ENCODE peak calls at places on chromosomes 7 and 10, in six cellular contexts. One of them, this sample, is unnamed.
A peak's percentile ranks its signal among the peaks of the same experiment; 100 is the strongest.

GRCh38 chr10:29157321-29157720 is 131.5 kb upstream of the LYZL1 start:
- DNase-seq in HCT116: no peak
- DNase-seq in CD8-positive, alpha-beta T cell: no peak
- DNase-seq in fibroblast of the aortic adventitia: no peak
- DNase-seq in fibroblast of mammary gland: no peak
- DNase-seq in GM06990: no peak
- DNase-seq in this sample: no peak

GRCh38 chr7:28662236-28662635 is 249.9 kb downstream of the CREB5 start:
- DNase-seq in GM06990: peak; percentile 26
- DNase-seq in fibroblast of mammary gland: no peak
- DNase-seq in HCT116: no peak
- DNase-seq in fibroblast of the aortic adventitia: no peak
- DNase-seq in CD8-positive, alpha-beta T cell: peak; percentile 35
- DNase-seq in this sample: no peak

GRCh38 chr7:71323726-71324125 is 191.8 kb downstream of the GALNT17 start:
- DNase-seq in GM06990: no peak
- DNase-seq in fibroblast of mammary gland: no peak
- DNase-seq in fibroblast of the aortic adventitia: no peak
- DNase-seq in CD8-positive, alpha-beta T cell: no peak
- DNase-seq in HCT116: no peak
- DNase-seq in this sample: no peak

GRCh38 chr10:60414877-60415585 is 25.4 kb upstream of the ANK3 start:
- DNase-seq in fibroblast of the aortic adventitia: peak; percentile 87
- DNase-seq in GM06990: no peak
- DNase-seq in CD8-positive, alpha-beta T cell: no peak
- DNase-seq in HCT116: no peak
- DNase-seq in fibroblast of mammary gland: peak; percentile 86
- DNase-seq in this sample: peak; percentile 94

GRCh38 chr10:50981385-50981784 is 92.9 kb upstream of the PRKG1 start:
- DNase-seq in CD8-positive, alpha-beta T cell: no peak
- DNase-seq in fibroblast of the aortic adventitia: no peak
- DNase-seq in fibroblast of mammary gland: no peak
- DNase-seq in HCT116: no peak
- DNase-seq in GM06990: no peak
- DNase-seq in this sample: no peak

GRCh38 chr10:55330485-55330884 is 529.5 kb upstream of the PCDH15 start:
- DNase-seq in fibroblast of mammary gland: no peak
- DNase-seq in HCT116: no peak
- DNase-seq in CD8-positive, alpha-beta T cell: no peak
- DNase-seq in GM06990: no peak
- DNase-seq in fibroblast of the aortic adventitia: no peak
- DNase-seq in this sample: no peak

GRCh38 chr7:2808891-2809660 is 35.0 kb downstream of the GNA12 start:
- DNase-seq in CD8-positive, alpha-beta T cell: no peak
- DNase-seq in fibroblast of mammary gland: no peak
- DNase-seq in fibroblast of the aortic adventitia: no peak
- DNase-seq in GM06990: no peak
- DNase-seq in HCT116: no peak
- DNase-seq in this sample: no peak

GRCh38 chr10:88271736-88272135 is 311.4 kb downstream of the RNLS start:
- DNase-seq in CD8-positive, alpha-beta T cell: no peak
- DNase-seq in fibroblast of mammary gland: peak; percentile 65
- DNase-seq in fibroblast of the aortic adventitia: peak; percentile 34
- DNase-seq in GM06990: peak; percentile 39
- DNase-seq in HCT116: no peak
- DNase-seq in this sample: no peak

GRCh38 chr7:2734761-2735571 is 47.0 kb downstream of the AMZ1 start:
- DNase-seq in fibroblast of the aortic adventitia: no peak
- DNase-seq in fibroblast of mammary gland: no peak
- DNase-seq in HCT116: no peak
- DNase-seq in GM06990: no peak
- DNase-seq in CD8-positive, alpha-beta T cell: no peak
- DNase-seq in this sample: no peak

GRCh38 chr7:36747969-36748574 is 23.8 kb upstream of the AOAH start:
- DNase-seq in GM06990: no peak
- DNase-seq in CD8-positive, alpha-beta T cell: no peak
- DNase-seq in fibroblast of the aortic adventitia: no peak
- DNase-seq in HCT116: no peak
- DNase-seq in fibroblast of mammary gland: no peak
- DNase-seq in this sample: no peak

GRCh38 chr10:13375791-13376190 is 27.7 kb upstream of the SEPHS1 start:
- DNase-seq in fibroblast of mammary gland: no peak
- DNase-seq in GM06990: no peak
- DNase-seq in fibroblast of the aortic adventitia: no peak
- DNase-seq in HCT116: no peak
- DNase-seq in CD8-positive, alpha-beta T cell: no peak
- DNase-seq in this sample: no peak

GRCh38 chr7:104650991-104651680 is 322.7 kb downstream of the LHFPL3 start:
- DNase-seq in HCT116: no peak
- DNase-seq in fibroblast of mammary gland: no peak
- DNase-seq in CD8-positive, alpha-beta T cell: no peak
- DNase-seq in fibroblast of the aortic adventitia: no peak
- DNase-seq in GM06990: no peak
- DNase-seq in this sample: no peak

GRCh38 chr7:29604702-29605101 is 41.1 kb downstream of the PRR15 start:
- DNase-seq in HCT116: no peak
- DNase-seq in fibroblast of the aortic adventitia: no peak
- DNase-seq in GM06990: no peak
- DNase-seq in fibroblast of mammary gland: no peak
- DNase-seq in CD8-positive, alpha-beta T cell: no peak
- DNase-seq in this sample: no peak

GRCh38 chr10:62244785-62245595 is 23.7 kb downstream of the RTKN2 start:
- DNase-seq in CD8-positive, alpha-beta T cell: peak; percentile 42
- DNase-seq in fibroblast of the aortic adventitia: peak; percentile 89
- DNase-seq in GM06990: peak; percentile 46
- DNase-seq in HCT116: peak; percentile 53
- DNase-seq in fibroblast of mammary gland: peak; percentile 84
- DNase-seq in this sample: peak; percentile 63

GRCh38 chr10:122465401-122465800 is 4.0 kb downstream of the HTRA1 start:
- DNase-seq in HCT116: no peak
- DNase-seq in fibroblast of the aortic adventitia: no peak
- DNase-seq in GM06990: no peak
- DNase-seq in CD8-positive, alpha-beta T cell: no peak
- DNase-seq in fibroblast of mammary gland: no peak
- DNase-seq in this sample: no peak

GRCh38 chr10:110686941-110687340 is 42.8 kb downstream of the RBM20 start:
- DNase-seq in CD8-positive, alpha-beta T cell: no peak
- DNase-seq in fibroblast of the aortic adventitia: no peak
- DNase-seq in fibroblast of mammary gland: no peak
- DNase-seq in HCT116: no peak
- DNase-seq in GM06990: no peak
- DNase-seq in this sample: no peak

GRCh38 chr10:48343106-48343505 is 36.6 kb downstream of the MAPK8 start:
- DNase-seq in CD8-positive, alpha-beta T cell: no peak
- DNase-seq in fibroblast of the aortic adventitia: no peak
- DNase-seq in GM06990: no peak
- DNase-seq in HCT116: no peak
- DNase-seq in fibroblast of mammary gland: no peak
- DNase-seq in this sample: no peak

GRCh38 chr10:117411440-117412428 is 36.5 kb upstream of the PDZD8 start:
- DNase-seq in HCT116: no peak
- DNase-seq in CD8-positive, alpha-beta T cell: no peak
- DNase-seq in fibroblast of the aortic adventitia: no peak
- DNase-seq in GM06990: no peak
- DNase-seq in fibroblast of mammary gland: no peak
- DNase-seq in this sample: no peak

GRCh38 chr10:95196053-95196452 is 2.0 kb downstream of the ACSM6 start:
- DNase-seq in fibroblast of mammary gland: no peak
- DNase-seq in GM06990: no peak
- DNase-seq in CD8-positive, alpha-beta T cell: no peak
- DNase-seq in fibroblast of the aortic adventitia: no peak
- DNase-seq in HCT116: no peak
- DNase-seq in this sample: no peak

GRCh38 chr10:126097558-126098215 is 201.3 kb downstream of the FANK1 start:
- DNase-seq in fibroblast of mammary gland: no peak
- DNase-seq in CD8-positive, alpha-beta T cell: no peak
- DNase-seq in GM06990: no peak
- DNase-seq in fibroblast of the aortic adventitia: no peak
- DNase-seq in HCT116: no peak
- DNase-seq in this sample: no peak
- TF ChIP-seq CTCF in fibroblast of mammary gland: peak; percentile 27
- TF ChIP-seq CTCF in CD8-positive, alpha-beta T cell: no peak
- TF ChIP-seq CTCF in GM06990: peak; percentile 32
- TF ChIP-seq CTCF in fibroblast of the aortic adventitia: no peak
- TF ChIP-seq CTCF in HCT116: peak; percentile 52
- TF ChIP-seq CTCF in this sample: peak; percentile 53

GRCh38 chr10:17850526-17850925 is 41.4 kb downstream of the MRC1 start:
- DNase-seq in fibroblast of mammary gland: no peak
- DNase-seq in CD8-positive, alpha-beta T cell: no peak
- DNase-seq in fibroblast of the aortic adventitia: no peak
- DNase-seq in GM06990: no peak
- DNase-seq in HCT116: no peak
- DNase-seq in this sample: no peak

GRCh38 chr10:17851611-17852010 is 42.5 kb downstream of the MRC1 start:
- DNase-seq in CD8-positive, alpha-beta T cell: no peak
- DNase-seq in GM06990: no peak
- DNase-seq in HCT116: no peak
- DNase-seq in fibroblast of the aortic adventitia: no peak
- DNase-seq in fibroblast of mammary gland: no peak
- DNase-seq in this sample: no peak

GRCh38 chr10:17848646-17849045 is 39.5 kb downstream of the MRC1 start:
- DNase-seq in CD8-positive, alpha-beta T cell: no peak
- DNase-seq in fibroblast of the aortic adventitia: no peak
- DNase-seq in fibroblast of mammary gland: no peak
- DNase-seq in GM06990: no peak
- DNase-seq in HCT116: no peak
- DNase-seq in this sample: no peak

GRCh38 chr10:17847586-17848296 is 38.6 kb downstream of the MRC1 start:
- DNase-seq in CD8-positive, alpha-beta T cell: no peak
- DNase-seq in HCT116: no peak
- DNase-seq in fibroblast of mammary gland: peak; percentile 41
- DNase-seq in GM06990: no peak
- DNase-seq in fibroblast of the aortic adventitia: peak; percentile 62
- DNase-seq in this sample: peak; percentile 23
- TF ChIP-seq CTCF in CD8-positive, alpha-beta T cell: peak; percentile 18
- TF ChIP-seq CTCF in HCT116: peak; percentile 56
- TF ChIP-seq CTCF in fibroblast of mammary gland: peak; percentile 50
- TF ChIP-seq CTCF in GM06990: peak; percentile 33
- TF ChIP-seq CTCF in fibroblast of the aortic adventitia: peak; percentile 51
- TF ChIP-seq CTCF in this sample: peak; percentile 75

GRCh38 chr7:98251251-98251843 is 685 bp downstream of the TECPR1 start:
- DNase-seq in GM06990: no peak
- DNase-seq in CD8-positive, alpha-beta T cell: peak; percentile 50
- DNase-seq in fibroblast of the aortic adventitia: no peak
- DNase-seq in HCT116: no peak
- DNase-seq in fibroblast of mammary gland: peak; percentile 30
- DNase-seq in this sample: no peak

GRCh38 chr7:98250789-98251188 is 1.2 kb downstream of the TECPR1 start:
- DNase-seq in HCT116: no peak
- DNase-seq in GM06990: no peak
- DNase-seq in CD8-positive, alpha-beta T cell: peak; percentile 53
- DNase-seq in fibroblast of the aortic adventitia: no peak
- DNase-seq in fibroblast of mammary gland: no peak
- DNase-seq in this sample: no peak

GRCh38 chr7:98254516-98254915 is 2.5 kb upstream of the TECPR1 start:
- DNase-seq in fibroblast of mammary gland: no peak
- DNase-seq in HCT116: no peak
- DNase-seq in fibroblast of the aortic adventitia: no peak
- DNase-seq in CD8-positive, alpha-beta T cell: no peak
- DNase-seq in GM06990: no peak
- DNase-seq in this sample: no peak

GRCh38 chr7:98252655-98253054 is 623 bp upstream of the TECPR1 start:
- DNase-seq in HCT116: no peak
- DNase-seq in CD8-positive, alpha-beta T cell: no peak
- DNase-seq in GM06990: no peak
- DNase-seq in fibroblast of the aortic adventitia: peak; percentile 18
- DNase-seq in fibroblast of mammary gland: peak; percentile 7
- DNase-seq in this sample: no peak

GRCh38 chr7:98251844-98252639 is at the start of gene TECPR1:
- DNase-seq in CD8-positive, alpha-beta T cell: peak; percentile 88
- DNase-seq in fibroblast of the aortic adventitia: peak; percentile 86
- DNase-seq in GM06990: peak; percentile 94
- DNase-seq in fibroblast of mammary gland: peak; percentile 84
- DNase-seq in HCT116: peak; percentile 84
- DNase-seq in this sample: peak; percentile 84
- TF ChIP-seq CTCF in CD8-positive, alpha-beta T cell: peak; percentile 22
- TF ChIP-seq CTCF in fibroblast of the aortic adventitia: peak; percentile 5
- TF ChIP-seq CTCF in GM06990: no peak
- TF ChIP-seq CTCF in fibroblast of mammary gland: no peak
- TF ChIP-seq CTCF in HCT116: no peak
- TF ChIP-seq CTCF in this sample: no peak

GRCh38 chr7:46157414-46157813 is 236.3 kb upstream of the IGFBP3 start:
- DNase-seq in fibroblast of mammary gland: peak; percentile 73
- DNase-seq in fibroblast of the aortic adventitia: no peak
- DNase-seq in GM06990: no peak
- DNase-seq in CD8-positive, alpha-beta T cell: no peak
- DNase-seq in HCT116: no peak
- DNase-seq in this sample: no peak

GRCh38 chr7:46156039-46156438 is 235.0 kb upstream of the IGFBP3 start:
- DNase-seq in GM06990: no peak
- DNase-seq in fibroblast of the aortic adventitia: no peak
- DNase-seq in fibroblast of mammary gland: no peak
- DNase-seq in HCT116: no peak
- DNase-seq in CD8-positive, alpha-beta T cell: no peak
- DNase-seq in this sample: no peak

GRCh38 chr7:46155367-46155766 is 234.3 kb upstream of the IGFBP3 start:
- DNase-seq in fibroblast of mammary gland: no peak
- DNase-seq in fibroblast of the aortic adventitia: no peak
- DNase-seq in CD8-positive, alpha-beta T cell: no peak
- DNase-seq in GM06990: no peak
- DNase-seq in HCT116: no peak
- DNase-seq in this sample: no peak

GRCh38 chr7:46156835-46157234 is 235.8 kb upstream of the IGFBP3 start:
- DNase-seq in CD8-positive, alpha-beta T cell: no peak
- DNase-seq in HCT116: no peak
- DNase-seq in fibroblast of mammary gland: no peak
- DNase-seq in GM06990: no peak
- DNase-seq in fibroblast of the aortic adventitia: no peak
- DNase-seq in this sample: no peak

DNA sequence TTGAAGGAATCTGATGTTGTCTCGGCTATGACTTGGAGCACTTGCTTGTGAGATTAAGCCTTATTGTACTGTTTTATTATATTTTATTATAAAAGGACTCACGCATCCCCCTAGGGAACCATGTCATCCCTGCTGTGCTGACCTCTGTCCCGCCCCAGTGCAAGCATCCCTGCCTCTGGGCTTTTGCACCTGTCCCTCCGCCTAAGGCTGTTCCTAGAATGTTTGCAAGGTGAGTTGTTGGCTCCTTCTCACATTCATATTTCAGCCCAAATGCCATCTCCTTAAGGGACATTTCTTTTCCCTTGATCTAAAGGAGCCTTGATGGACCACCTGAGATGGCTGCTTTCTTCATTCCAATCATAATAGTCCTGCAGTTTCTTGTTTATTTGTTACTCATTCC is 236.9 kb upstream of the IGFBP3 start:
- DNase-seq in CD8-positive, alpha-beta T cell: no peak
- DNase-seq in fibroblast of mammary gland: no peak
- DNase-seq in fibroblast of the aortic adventitia: no peak
- DNase-seq in HCT116: no peak
- DNase-seq in GM06990: no peak
- DNase-seq in this sample: no peak
- TF ChIP-seq CTCF in CD8-positive, alpha-beta T cell: no peak
- TF ChIP-seq CTCF in fibroblast of mammary gland: no peak
- TF ChIP-seq CTCF in fibroblast of the aortic adventitia: no peak
- TF ChIP-seq CTCF in HCT116: no peak
- TF ChIP-seq CTCF in GM06990: no peak
- TF ChIP-seq CTCF in this sample: no peak

GRCh38 chr10:23204773-23205172 is 12.7 kb downstream of the PTF1A start:
- DNase-seq in HCT116: no peak
- DNase-seq in GM06990: no peak
- DNase-seq in fibroblast of mammary gland: no peak
- DNase-seq in CD8-positive, alpha-beta T cell: no peak
- DNase-seq in fibroblast of the aortic adventitia: no peak
- DNase-seq in this sample: no peak
- TF ChIP-seq CTCF in HCT116: no peak
- TF ChIP-seq CTCF in GM06990: no peak
- TF ChIP-seq CTCF in fibroblast of mammary gland: no peak
- TF ChIP-seq CTCF in CD8-positive, alpha-beta T cell: no peak
- TF ChIP-seq CTCF in fibroblast of the aortic adventitia: no peak
- TF ChIP-seq CTCF in this sample: no peak

This sample was measured in HFFc6.